ENCODE peak calls at places on chromosomes 2 and 18, in six cellular contexts. K is body of pancreas, I is spleen, A is breast epithelium, F is PC-3, M is iPS DF 6.9. V is an unnamed sample.

GRCh38 chr2:43605851-43606250 is 10.0 kb upstream of the THADA start:
- DNase-seq in M (no peak), F (peak), K (no peak), A (no peak), I (no peak), V (no peak)

GRCh38 chr2:206004004-206004693 is 81.8 kb downstream of the INO80D start:
- DNase-seq in I (peak), A (no peak), M (peak), F (peak), K (no peak), V (no peak)

GRCh38 chr2:3105814-3106569 is 271.6 kb downstream of the EIPR1 start:
- DNase-seq in M (no peak), I (peak), K (no peak), A (no peak), F (no peak), V (no peak)

GRCh38 chr2:7060602-7061435 is 143.6 kb downstream of the RNF144A start:
- DNase-seq in M (no peak), A (no peak), K (no peak), F (no peak), I (no peak), V (no peak)

GRCh38 chr18:79447703-79448367 is 52.1 kb downstream of the NFATC1 start:
- DNase-seq in A (no peak), F (peak), I (no peak), M (no peak), K (no peak), V (no peak)

GRCh38 chr2:42510191-42510929 is 16.6 kb upstream of the KCNG3 start:
- DNase-seq in M (no peak), F (no peak), A (no peak), I (no peak), K (no peak), V (no peak)

GRCh38 chr2:31580321-31581117 is at the start of gene SRD5A2:
- DNase-seq in A (no peak), K (no peak), I (no peak), F (no peak), M (peak), V (no peak)

GRCh38 chr2:241616168-241617125 is 20.5 kb downstream of the THAP4 start:
- DNase-seq in M (no peak), F (no peak), I (no peak), A (no peak), K (no peak), V (no peak)

GRCh38 chr2:36455788-36456187 is 100.2 kb downstream of the CRIM1 start:
- DNase-seq in F (no peak), I (no peak), M (no peak), A (no peak), K (no peak), V (no peak)

GRCh38 chr2:102111823-102112222 is 30.7 kb upstream of the IL1R1 start:
- DNase-seq in K (no peak), I (no peak), F (no peak), A (no peak), M (no peak), V (no peak)

GRCh38 chr2:24200799-24201198 is 25.9 kb downstream of the FAM228A start:
- DNase-seq in A (no peak), M (no peak), K (no peak), I (no peak), F (no peak), V (no peak)

GRCh38 chr2:24203787-24204150 is 28.9 kb downstream of the FAM228A start:
- DNase-seq in M (no peak), A (no peak), F (no peak), I (no peak), K (no peak), V (no peak)

GRCh38 chr2:24203029-24203786 is 28.4 kb downstream of the FAM228A start:
- DNase-seq in M (no peak), K (no peak), A (no peak), I (no peak), F (no peak), V (no peak)

GRCh38 chr2:24201496-24201895 is 26.6 kb downstream of the FAM228A start:
- DNase-seq in A (no peak), M (no peak), I (no peak), F (no peak), K (no peak), V (no peak)

GRCh38 chr2:24199968-24200590 is 25.2 kb downstream of the FAM228A start:
- DNase-seq in F (no peak), K (no peak), A (no peak), I (no peak), M (no peak), V (no peak)
- H3K4me3 ChIP-seq in F (no peak), K (no peak), A (no peak), I (no peak), M (no peak), V (no peak)

DNA sequence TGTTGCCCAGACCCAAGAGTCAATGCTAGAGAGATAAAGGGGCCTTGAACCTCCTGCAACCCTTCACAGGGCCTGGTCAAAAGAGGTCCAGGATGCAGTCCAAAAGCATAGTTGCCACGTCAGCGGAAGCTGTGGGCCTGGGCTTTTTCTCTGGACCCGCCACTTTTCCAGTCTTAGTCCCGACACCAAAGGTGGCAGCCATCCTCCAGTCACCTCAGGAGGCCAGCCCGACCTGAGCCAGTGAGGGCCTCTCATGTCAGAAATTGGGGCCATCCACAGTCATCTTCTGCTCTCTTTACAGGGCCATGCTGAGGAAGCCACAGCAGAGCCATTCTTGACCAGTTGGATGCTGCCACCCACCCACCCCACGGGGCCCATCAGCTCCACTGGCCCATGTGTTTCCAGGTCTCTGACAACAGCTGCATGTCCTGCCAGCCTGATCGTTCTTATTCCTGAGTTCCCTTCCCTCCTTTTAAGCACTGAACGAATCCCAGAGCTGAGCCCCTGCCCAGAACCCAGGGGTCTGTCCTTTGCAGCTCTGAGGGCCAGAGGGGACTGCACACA is 34.1 kb upstream of the KLHL29 start:
- DNase-seq in K (no peak), I (no peak), M (no peak), F (no peak), A (no peak), V (no peak)
- H3K27ac ChIP-seq in K (no peak), I (no peak), M (no peak), F (no peak), A (peak), V (no peak)

DNA sequence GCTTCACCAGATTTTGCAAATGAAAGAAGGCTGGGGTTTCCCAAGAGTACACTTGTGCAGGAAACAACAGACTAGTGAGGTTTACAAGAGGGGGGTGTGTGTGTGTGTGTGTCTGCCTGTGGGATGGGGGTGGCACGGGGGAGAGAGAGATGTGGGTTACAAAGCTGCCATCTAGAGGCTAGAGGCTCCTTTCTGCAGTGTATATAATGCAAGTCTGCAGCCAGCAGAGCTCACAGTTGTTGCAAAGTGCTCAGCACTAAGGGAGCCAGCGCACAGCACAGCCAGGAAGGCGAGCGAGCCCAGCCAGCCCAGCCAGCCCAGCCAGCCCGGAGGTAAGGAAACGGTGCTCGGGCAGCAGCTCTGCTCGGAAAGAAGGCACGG is at the start of gene ACKR3:
- DNase-seq in I (peak), K (peak), F (peak), A (peak), M (no peak), V (peak)
- H3K4me3 ChIP-seq in I (peak), K (no peak), F (peak), A (peak), M (no peak), V (peak)

GRCh38 chr2:26300234-26300641 is 45.7 kb upstream of the SELENOI start:
- DNase-seq in I (no peak), M (no peak), F (no peak), A (peak), K (peak), V (no peak)

GRCh38 chr2:26298286-26298637 is 47.7 kb upstream of the SELENOI start:
- DNase-seq in F (no peak), I (no peak), K (no peak), M (no peak), A (no peak), V (no peak)

GRCh38 chr2:26297061-26297460 is 48.9 kb upstream of the SELENOI start:
- DNase-seq in A (no peak), M (no peak), F (no peak), K (no peak), I (no peak), V (no peak)

GRCh38 chr2:26298638-26299393 is 47.1 kb upstream of the SELENOI start:
- DNase-seq in K (peak), A (peak), F (no peak), I (peak), M (no peak), V (no peak)

GRCh38 chr2:26299488-26300092 is 46.4 kb upstream of the SELENOI start:
- DNase-seq in A (no peak), K (peak), F (peak), M (peak), I (no peak), V (no peak)
- H3K27ac ChIP-seq in A (peak), K (peak), F (no peak), M (peak), I (peak), V (peak)

GRCh38 chr2:229586746-229587705 is 127.3 kb downstream of the DNER start:
- DNase-seq in M (peak), A (peak), F (peak), K (peak), I (peak), V (no peak)
- H3K4me3 ChIP-seq in M (no peak), A (no peak), F (peak), K (no peak), I (no peak), V (no peak)

DNA sequence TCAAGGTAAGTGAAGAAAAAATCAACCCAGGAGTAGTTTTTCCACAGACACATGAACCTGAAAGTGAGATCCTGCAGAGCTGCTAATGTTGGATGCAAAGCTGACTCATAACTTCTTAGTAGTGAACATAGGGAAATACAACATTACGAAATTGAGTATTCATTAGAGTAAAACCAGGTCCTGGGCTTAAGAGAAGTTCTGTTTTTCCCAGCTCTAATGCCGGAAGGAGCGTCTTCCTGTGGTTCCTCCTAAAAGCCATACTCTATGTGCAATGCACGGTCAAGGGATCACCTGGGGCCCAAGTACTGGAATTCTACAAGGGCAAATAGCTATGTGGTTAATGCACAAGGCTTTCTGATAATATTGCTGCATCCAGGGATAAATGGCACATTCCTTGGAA is 141.6 kb downstream of the RBMS1 start:
- DNase-seq in A (no peak), M (no peak), F (peak), I (no peak), K (no peak), V (no peak)
- H3K27ac ChIP-seq in A (peak), M (no peak), F (peak), I (peak), K (no peak), V (no peak)